ENCODE peak calls at places on chromosome 3, in six cellular contexts. J is T-helper 9 cell, V is hippocampal formation, H is adrenal gland, N is NCI-H1105 treated with DMSO at 0.1 percent for 48 hours, O is B cell. I is an unnamed sample.

GRCh38 chr3:186121271-186121670 is 12.4 kb upstream of the ETV5 start:
- DNase-seq in O (no peak), V (no peak), N (no peak), J (no peak), H (no peak), I (no peak)

GRCh38 chr3:38458796-38459498 is 5.3 kb downstream of the ACVR2B start:
- DNase-seq in O (no peak), V (no peak), J (no peak), N (no peak), H (peak; percentile 90), I (no peak)

GRCh38 chr3:105534491-105534890 is 167.8 kb downstream of the ALCAM start:
- DNase-seq in N (no peak), H (no peak), O (no peak), J (no peak), V (no peak), I (no peak)

GRCh38 chr3:111971533-111971932 is 7.3 kb upstream of the ABHD10 start:
- DNase-seq in O (no peak), V (no peak), J (no peak), H (no peak), N (no peak), I (no peak)

GRCh38 chr3:94069242-94069813 is 6.5 kb downstream of the NSUN3 start:
- DNase-seq in N (peak; percentile 43), V (peak; percentile 50), O (no peak), H (no peak), J (no peak), I (no peak)

GRCh38 chr3:101896103-101896757 is 46.9 kb downstream of the NFKBIZ start:
- DNase-seq in J (no peak), H (no peak), V (no peak), O (no peak), N (no peak), I (no peak)

GRCh38 chr3:171898192-171898591 is 55.0 kb downstream of the TMEM212 start:
- DNase-seq in V (no peak), J (no peak), H (no peak), O (no peak), N (no peak), I (no peak)

GRCh38 chr3:51967384-51968174 is at the start of gene PCBP4:
- DNase-seq in N (peak; percentile 6), J (peak; percentile 30), O (no peak), H (peak; percentile 86), V (peak; percentile 79), I (peak; percentile 62)

GRCh38 chr3:196941846-196942225 is 492 bp downstream of the NCBP2 start:
- DNase-seq in V (no peak), H (peak; percentile 76), O (no peak), J (peak; percentile 49), N (peak; percentile 67), I (peak; percentile 37)

GRCh38 chr3:46674031-46674592 is 19.4 kb downstream of the ALS2CL start:
- DNase-seq in H (no peak), V (no peak), J (no peak), O (no peak), N (no peak), I (no peak)

GRCh38 chr3:193803288-193803687 is 210.3 kb downstream of the OPA1 start:
- DNase-seq in H (no peak), N (no peak), J (no peak), O (no peak), V (no peak), I (no peak)

GRCh38 chr3:111781561-111782446 is 77.3 kb upstream of the PHLDB2 start:
- DNase-seq in J (no peak), N (no peak), H (no peak), V (no peak), O (no peak), I (no peak)

GRCh38 chr3:142603340-142603730 is 7.1 kb downstream of the PLS1 start:
- DNase-seq in O (no peak), N (no peak), V (no peak), H (no peak), J (no peak), I (no peak)

GRCh38 chr3:153320585-153321128 is 158.6 kb downstream of the RAP2B start:
- DNase-seq in J (no peak), V (no peak), N (no peak), O (no peak), H (no peak), I (no peak)

GRCh38 chr3:76063019-76063418 is 277.7 kb upstream of the ZNF717 start:
- DNase-seq in J (no peak), H (no peak), V (no peak), N (no peak), O (no peak), I (no peak)

I was measured in GM12891.